ENCODE peak calls at places on chromosomes 7 and 10, in seven cellular contexts. I is EH; M is SW480; T is esophagus squamous epithelium; F is activated CD8-positive, alpha-beta T cell treated with anti-CD3 and anti-CD28 coated beads for 36 hours; V is stomach; W is LoVo. S is an unnamed sample.

GRCh38 chr7:55784151-55784550 is 78.4 kb downstream of the SEPTIN14 start:
- DNase-seq in I (no peak), M (no peak), T (no peak), F (no peak), V (no peak), W (no peak), S (no peak)

GRCh38 chr7:95245828-95246227 is 78.5 kb downstream of the PON1 start:
- DNase-seq in I (no peak), M (no peak), T (no peak), F (no peak), V (no peak), W (no peak), S (no peak)

GRCh38 chr7:2242541-2243482 is 786 bp downstream of the NUDT1 start:
- DNase-seq in I (peak; percentile 35), M (peak; percentile 63), T (no peak), F (peak; percentile 50), V (no peak), W (no peak), S (peak; percentile 44)

GRCh38 chr10:107913317-107914294 is 749.1 kb upstream of the SORCS1 start:
- DNase-seq in I (no peak), M (no peak), T (no peak), F (no peak), V (no peak), W (no peak), S (no peak)

GRCh38 chr7:31095286-31096197 is 43.4 kb downstream of the ADCYAP1R1 start:
- DNase-seq in I (no peak), M (no peak), T (no peak), F (no peak), V (peak; percentile 11), W (no peak), S (no peak)

GRCh38 chr10:133002685-133003084 is 60.3 kb upstream of the CFAP46 start:
- DNase-seq in I (no peak), M (no peak), T (no peak), F (no peak), V (no peak), W (no peak), S (no peak)

GRCh38 chr7:48526375-48526732 is 355.1 kb downstream of the ABCA13 start:
- DNase-seq in I (no peak), M (no peak), T (no peak), F (no peak), V (no peak), W (no peak), S (no peak)

GRCh38 chr10:112952282-112952991 is 2.4 kb downstream of the TCF7L2 start:
- DNase-seq in I (peak; percentile 58), M (no peak), T (no peak), F (no peak), V (no peak), W (no peak), S (no peak)

GRCh38 chr7:158740657-158741293 is 36.2 kb upstream of the NCAPG2 start:
- DNase-seq in I (peak; percentile 80), M (no peak), T (no peak), F (no peak), V (no peak), W (no peak), S (peak; percentile 58)

GRCh38 chr7:98808751-98809460 is 60.9 kb downstream of the TMEM130 start:
- DNase-seq in I (no peak), M (no peak), T (no peak), F (no peak), V (no peak), W (no peak), S (no peak)

GRCh38 chr7:18590744-18591340 is 95.3 kb downstream of the HDAC9 start:
- DNase-seq in I (peak; percentile 63), M (peak; percentile 60), T (no peak), F (no peak), V (no peak), W (peak; percentile 52), S (peak; percentile 51)

GRCh38 chr7:29207469-29207868 is 12.9 kb downstream of the CHN2 start:
- DNase-seq in I (no peak), M (peak; percentile 98), T (no peak), F (peak; percentile 20), V (no peak), W (no peak), S (no peak)

GRCh38 chr7:70791341-70791740 is 340.6 kb upstream of the GALNT17 start:
- DNase-seq in I (no peak), M (no peak), T (no peak), F (no peak), V (no peak), W (no peak), S (no peak)

GRCh38 chr10:4079796-4080195 is 294.8 kb upstream of the KLF6 start:
- DNase-seq in I (no peak), M (no peak), T (no peak), F (no peak), V (no peak), W (no peak), S (no peak)

GRCh38 chr7:27160147-27160545 is 3.7 kb upstream of the HOXA7 start:
- DNase-seq in I (no peak), M (no peak), T (no peak), F (no peak), V (no peak), W (peak; percentile 37), S (no peak)

GRCh38 chr10:79905322-79906314 is 43.3 kb downstream of the SFTPD start:
- DNase-seq in I (peak; percentile 69), M (peak; percentile 56), T (no peak), F (peak; percentile 38), V (no peak), W (no peak), S (no peak)

GRCh38 chr10:131924982-131925649 is 24.3 kb downstream of the PPP2R2D start:
- DNase-seq in I (no peak), M (no peak), T (no peak), F (no peak), V (no peak), W (no peak), S (no peak)

GRCh38 chr10:80173441-80173840 is 31.9 kb downstream of the ANXA11 start:
- DNase-seq in I (no peak), M (no peak), T (no peak), F (no peak), V (no peak), W (no peak), S (no peak)

GRCh38 chr10:102401322-102401614 is 5.8 kb downstream of the NFKB2 start:
- DNase-seq in I (no peak), M (no peak), T (no peak), F (no peak), V (no peak), W (no peak), S (no peak)

GRCh38 chr10:454860-455259 is 234.6 kb downstream of the DIP2C start:
- DNase-seq in I (peak; percentile 99), M (peak; percentile 0), T (no peak), F (no peak), V (peak; percentile 49), W (peak; percentile 39), S (peak; percentile 80)

GRCh38 chr10:83357004-83357403 is 782.3 kb upstream of the GHITM start:
- DNase-seq in I (no peak), M (no peak), T (no peak), F (no peak), V (no peak), W (no peak), S (no peak)

GRCh38 chr10:60390224-60390626 is 550 bp upstream of the ANK3 start:
- DNase-seq in I (no peak), M (no peak), T (no peak), F (no peak), V (no peak), W (no peak), S (no peak)

GRCh38 chr7:107014381-107015023 is 30.0 kb upstream of the PRKAR2B start:
- DNase-seq in I (no peak), M (no peak), T (no peak), F (no peak), V (no peak), W (no peak), S (no peak)

GRCh38 chr10:102322914-102323313 is 72.6 kb upstream of the NFKB2 start:
- DNase-seq in I (no peak), M (peak; percentile 49), T (no peak), F (peak; percentile 64), V (no peak), W (no peak), S (no peak)

GRCh38 chr7:27636326-27637006 is 26.2 kb downstream of the HIBADH start:
- DNase-seq in I (peak; percentile 23), M (no peak), T (no peak), F (no peak), V (no peak), W (no peak), S (no peak)

GRCh38 chr10:11345224-11346054 is 266.0 kb downstream of the USP6NL start:
- DNase-seq in I (peak; percentile 16), M (peak; percentile 35), T (no peak), F (peak; percentile 56), V (no peak), W (peak; percentile 2), S (peak; percentile 31)

GRCh38 chr10:22253578-22253882 is 35.7 kb upstream of the EBLN1 start:
- DNase-seq in I (no peak), M (no peak), T (no peak), F (peak; percentile 27), V (no peak), W (no peak), S (no peak)